ENCODE peak calls at places on chromosomes 16 and 17, in six cellular contexts. X is RWPE1, V is NCI-H345, S is epithelial cell of prostate, J is NCI-H2081, G is neural progenitor cell. M is an unnamed sample.

GRCh38 chr16:68296291-68296690 is 14.5 kb downstream of the SLC7A6OS start:
- DNase-seq in X (no peak), V (no peak), S (no peak), J (no peak), G (no peak), M (no peak)

GRCh38 chr16:74607967-74608356 is 1.0 kb upstream of the GLG1 start:
- DNase-seq in X (no peak), V (no peak), S (no peak), J (no peak), G (peak), M (no peak)

GRCh38 chr17:13425390-13425789 is 176.3 kb downstream of the HS3ST3A1 start:
- DNase-seq in X (no peak), V (no peak), S (no peak), J (no peak), G (no peak), M (no peak)

GRCh38 chr17:43556292-43556691 is 10.2 kb upstream of the ETV4 start:
- DNase-seq in X (peak), V (no peak), S (no peak), J (no peak), G (no peak), M (no peak)

GRCh38 chr16:29646947-29647346 is 16.1 kb upstream of the SPN start:
- DNase-seq in X (no peak), V (no peak), S (no peak), J (no peak), G (no peak), M (no peak)

GRCh38 chr16:31067342-31067741 is 6.7 kb downstream of the ZNF668 start:
- DNase-seq in X (no peak), V (no peak), S (no peak), J (no peak), G (no peak), M (no peak)

GRCh38 chr17:42117397-42118125 is 3.6 kb downstream of the KAT2A start:
- DNase-seq in X (no peak), V (no peak), S (no peak), J (no peak), G (no peak), M (no peak)

GRCh38 chr16:82133798-82134197 is 36.2 kb downstream of the MPHOSPH6 start:
- DNase-seq in X (no peak), V (no peak), S (no peak), J (no peak), G (no peak), M (no peak)

GRCh38 chr16:68452176-68452575 is 3.9 kb upstream of the SMPD3 start:
- DNase-seq in X (no peak), V (no peak), S (no peak), J (no peak), G (no peak), M (no peak)

GRCh38 chr17:29138184-29138955 is 41.8 kb downstream of the MYO18A start:
- DNase-seq in X (no peak), V (no peak), S (no peak), J (no peak), G (no peak), M (no peak)

GRCh38 chr17:66807182-66807581 is 27.7 kb upstream of the CACNG5 start:
- DNase-seq in X (no peak), V (peak), S (no peak), J (peak), G (no peak), M (no peak)

GRCh38 chr17:35871415-35871814 is 2.7 kb upstream of the HEATR9 start:
- DNase-seq in X (no peak), V (no peak), S (no peak), J (no peak), G (peak), M (no peak)

GRCh38 chr16:30893082-30893743 is 664 bp downstream of the BCL7C start:
- DNase-seq in X (no peak), V (peak), S (no peak), J (no peak), G (peak), M (no peak)

GRCh38 chr17:78767806-78768205 is 14.3 kb downstream of the CYTH1 start:
- DNase-seq in X (no peak), V (peak), S (no peak), J (no peak), G (no peak), M (no peak)